ENCODE peak calls at places on chromosomes 11 and 22, in four cellular contexts. O is stimulated activated CD4-positive, alpha-beta T cell treated with anti-CD3 and anti-CD28 coated beads, Interleukin-4, amount 100 ng/mL, for 48 hours; X is GM06990; M is left ventricle myocardium superior. N is an unnamed sample.

GRCh38 chr11:33052241-33052640 is 12.9 kb downstream of the TCP11L1 start:
- DNase-seq in O (no peak), M (no peak), X (no peak), N (no peak)

GRCh38 chr11:47688101-47688500 is 27.1 kb downstream of the AGBL2 start:
- DNase-seq in X (no peak), M (no peak), O (no peak), N (no peak)

GRCh38 chr22:30763815-30764686 is 69.4 kb downstream of the OSBP2 start:
- DNase-seq in M (no peak), O (peak), X (no peak), N (peak)

GRCh38 chr11:76859708-76860233 is 947 bp upstream of the ACER3 start:
- DNase-seq in M (no peak), O (no peak), X (no peak), N (no peak)

GRCh38 chr22:46829140-46829891 is 66.9 kb downstream of the TBC1D22A start:
- DNase-seq in M (no peak), X (no peak), O (no peak), N (no peak)

GRCh38 chr11:72114570-72114969 is 2.1 kb upstream of the ANAPC15 start:
- DNase-seq in X (no peak), M (no peak), O (no peak), N (no peak)

GRCh38 chr11:129828301-129828836 is 12.7 kb downstream of the TMEM45B start:
- DNase-seq in X (no peak), M (no peak), O (no peak), N (no peak)

GRCh38 chr11:33000181-33000580 is 15.5 kb upstream of the DEPDC7 start:
- DNase-seq in X (no peak), M (no peak), O (no peak), N (no peak)

GRCh38 chr11:44446341-44446712 is 119.1 kb upstream of the CD82 start:
- DNase-seq in M (no peak), X (no peak), O (no peak), N (no peak)

N was measured in GM12864.